ENCODE peak calls at places on chromosomes 2 and 18, in nine cellular contexts. U is kidney epithelial cell, V is cardiac fibroblast, R is HCT116, H is retinal pigment epithelial cell, S is SK-N-SH, Y is AG09319, J is right lobe of liver, B is NB4. Z is an unnamed sample.

GRCh38 chr2:118565301-118565700 is 282.1 kb downstream of the EN1 start:
- DNase-seq in B (no peak), V (no peak), S (no peak), R (no peak), H (no peak), Y (no peak), U (no peak), J (no peak), Z (no peak)

GRCh38 chr2:24315669-24316068 is 44.7 kb downstream of the ITSN2 start:
- DNase-seq in R (no peak), H (no peak), U (peak; percentile 16), B (no peak), J (no peak), V (no peak), S (no peak), Y (no peak), Z (no peak)

GRCh38 chr18:3554091-3554601 is 104.2 kb downstream of the TGIF1 start:
- DNase-seq in Y (no peak), S (no peak), H (no peak), B (no peak), V (no peak), U (no peak), J (no peak), R (no peak), Z (no peak)

GRCh38 chr2:36329746-36330145 is 25.8 kb upstream of the CRIM1 start:
- DNase-seq in J (no peak), U (peak; percentile 43), R (no peak), B (no peak), V (peak; percentile 82), Y (no peak), S (no peak), H (peak; percentile 59), Z (no peak)

GRCh38 chr18:3015851-3016250 is 2.9 kb upstream of the LPIN2 start:
- DNase-seq in J (no peak), V (no peak), B (no peak), S (no peak), U (no peak), R (no peak), H (no peak), Y (no peak), Z (no peak)

GRCh38 chr18:3261035-3261392 is 919 bp upstream of the MYL12B start:
- DNase-seq in S (no peak), V (no peak), B (no peak), J (no peak), Y (no peak), R (no peak), H (no peak), U (no peak), Z (no peak)

GRCh38 chr2:239951117-239951734 is 73.9 kb downstream of the NDUFA10 start:
- DNase-seq in U (no peak), R (no peak), S (no peak), B (peak; percentile 55), Y (no peak), H (no peak), V (no peak), J (no peak), Z (no peak)

GRCh38 chr2:64784168-64785061 is 130.7 kb upstream of the SERTAD2 start:
- DNase-seq in R (no peak), S (no peak), V (no peak), J (no peak), B (no peak), Y (no peak), H (no peak), U (no peak), Z (no peak)

GRCh38 chr2:155250800-155251199 is 552.3 kb downstream of the KCNJ3 start:
- DNase-seq in U (no peak), B (peak; percentile 32), S (peak; percentile 5), R (peak; percentile 44), J (no peak), Y (no peak), H (peak; percentile 6), V (no peak), Z (no peak)

GRCh38 chr2:134395779-134396178 is 141.9 kb downstream of the MGAT5 start:
- DNase-seq in U (no peak), Y (no peak), R (no peak), S (no peak), J (no peak), B (peak; percentile 73), V (no peak), H (no peak), Z (no peak)

GRCh38 chr2:134396493-134396892 is 142.6 kb downstream of the MGAT5 start:
- DNase-seq in B (no peak), Y (no peak), R (no peak), H (no peak), V (no peak), U (no peak), S (no peak), J (peak; percentile 86), Z (no peak)

GRCh38 chr2:134391751-134392160 is 137.9 kb downstream of the MGAT5 start:
- DNase-seq in H (no peak), Y (no peak), R (peak; percentile 23), B (no peak), U (peak; percentile 61), J (no peak), V (peak; percentile 53), S (no peak), Z (no peak)

GRCh38 chr2:134389331-134389835 is 135.5 kb downstream of the MGAT5 start:
- DNase-seq in V (no peak), H (no peak), Y (no peak), S (peak; percentile 24), J (no peak), B (no peak), R (no peak), U (no peak), Z (no peak)

DNA sequence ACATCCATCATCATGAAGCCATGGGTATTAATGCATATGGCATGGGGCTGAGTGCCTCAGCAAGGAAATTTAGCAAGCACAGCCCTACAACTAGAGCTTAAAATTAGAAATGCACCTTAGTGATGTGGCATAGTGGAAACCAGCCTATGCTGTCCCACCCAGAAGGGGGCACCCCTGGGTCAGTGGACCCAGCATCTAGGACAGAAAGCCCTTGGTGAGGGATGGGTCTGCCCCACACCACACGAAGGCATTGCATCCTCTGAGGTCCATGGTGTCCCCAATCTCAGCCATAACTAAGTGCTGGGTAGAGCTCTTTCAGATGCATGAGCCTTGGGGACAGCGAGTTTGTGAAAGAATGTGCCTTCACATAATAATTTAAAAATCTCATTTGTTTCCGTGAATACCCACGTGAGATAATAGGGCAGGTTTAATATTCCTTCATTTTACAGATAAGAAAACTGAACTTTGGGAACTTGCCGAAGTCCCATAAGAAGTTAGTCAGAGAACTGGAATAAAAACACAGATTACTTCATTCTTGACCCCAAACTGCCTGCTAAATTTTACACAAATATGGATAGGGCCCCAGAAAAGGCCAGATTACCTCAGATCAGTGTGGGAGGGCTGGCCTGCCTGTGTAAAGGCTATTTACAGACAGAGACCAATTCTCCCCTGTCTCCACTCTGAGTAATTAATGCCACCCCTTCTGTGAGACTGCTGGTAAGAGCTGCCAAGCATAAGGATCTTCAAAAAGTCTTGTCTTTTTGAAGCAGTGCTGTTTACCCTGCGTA is 139.0 kb downstream of the MGAT5 start:
- DNase-seq in H (no peak), V (peak; percentile 59), J (no peak), U (no peak), B (peak; percentile 22), Y (no peak), R (no peak), S (no peak), Z (no peak)
- TF ChIP-seq CTCF in H (no peak), V (peak; percentile 13), J (no peak), U (no peak), B (peak; percentile 11), Y (no peak), R (no peak), S (no peak), Z (no peak)

DNA sequence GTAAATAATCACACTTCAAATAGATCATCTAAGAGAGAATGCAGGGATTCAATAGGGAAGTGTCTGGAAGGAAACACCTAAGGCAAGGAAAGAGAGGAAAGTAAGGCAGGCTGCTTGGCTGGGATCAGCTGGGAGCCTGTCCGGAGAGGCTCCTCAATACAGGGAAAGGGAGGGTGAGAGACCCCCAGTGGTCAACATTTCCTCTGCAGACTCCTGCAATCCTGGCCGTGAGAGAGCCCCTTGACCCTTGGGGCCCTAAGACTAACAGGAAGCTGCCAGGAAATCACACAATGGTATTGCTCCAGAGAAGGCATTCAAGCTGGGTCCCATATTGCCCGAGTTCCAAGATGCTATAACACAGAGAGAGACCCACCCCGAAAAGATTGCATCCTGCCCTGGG is 549.4 kb downstream of the NYAP2 start:
- DNase-seq in H (no peak), R (no peak), B (no peak), Y (no peak), S (no peak), U (no peak), V (no peak), J (no peak), Z (no peak)
- TF ChIP-seq CTCF in H (no peak), R (no peak), B (no peak), Y (no peak), S (no peak), U (no peak), V (no peak), J (no peak), Z (no peak)

DNA sequence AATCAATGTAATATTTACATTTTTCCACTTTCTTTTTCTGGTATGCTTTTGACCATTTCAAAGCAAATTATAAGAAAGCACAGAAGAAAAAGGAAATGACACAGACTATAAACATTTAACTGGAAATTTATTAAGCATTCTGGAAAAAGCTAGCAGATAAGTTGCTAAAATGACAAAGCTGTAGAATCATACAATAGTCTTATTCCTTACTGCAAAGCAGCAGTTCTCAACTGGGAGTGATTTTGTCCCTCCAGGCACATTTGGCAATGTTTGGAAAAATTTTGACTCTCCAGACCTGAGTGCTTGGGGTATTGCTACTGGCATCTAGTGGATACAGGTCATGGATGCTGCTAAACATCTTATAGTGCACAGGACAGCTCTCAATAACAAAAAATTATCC is 75.1 kb downstream of the MBD5 start:
- DNase-seq in Y (no peak), H (no peak), R (no peak), B (no peak), V (peak; percentile 22), S (no peak), J (no peak), U (no peak), Z (no peak)
- TF ChIP-seq CTCF in Y (no peak), H (no peak), R (no peak), B (no peak), V (no peak), S (no peak), J (no peak), U (no peak), Z (no peak)

GRCh38 chr18:36652503-36652902 is 176.3 kb downstream of the TPGS2 start:
- DNase-seq in J (no peak), U (no peak), R (no peak), S (no peak), Y (no peak), V (no peak), H (no peak), B (no peak), Z (no peak)

GRCh38 chr18:36648803-36649202 is 180.0 kb downstream of the TPGS2 start:
- DNase-seq in R (no peak), Y (no peak), V (no peak), U (no peak), J (no peak), H (no peak), S (no peak), B (no peak), Z (no peak)

GRCh38 chr18:36650906-36651305 is 177.9 kb downstream of the TPGS2 start:
- DNase-seq in Y (no peak), H (no peak), R (no peak), J (no peak), S (no peak), B (no peak), U (no peak), V (no peak), Z (no peak)

GRCh38 chr18:36650206-36650605 is 178.6 kb downstream of the TPGS2 start:
- DNase-seq in Y (no peak), S (no peak), V (no peak), H (no peak), B (no peak), J (no peak), R (no peak), U (no peak), Z (no peak)

GRCh38 chr18:36649205-36649604 is 179.6 kb downstream of the TPGS2 start:
- DNase-seq in Y (no peak), S (no peak), U (no peak), B (no peak), V (no peak), J (no peak), R (no peak), H (no peak), Z (no peak)
- TF ChIP-seq CTCF in Y (no peak), S (no peak), U (no peak), B (no peak), V (no peak), J (no peak), R (no peak), H (no peak), Z (no peak)

Z was measured in thoracic aorta.